ENCODE peak calls at places on chromosome 21, in seven cellular contexts. Z is K562, D is GM12892, V is H1, K is GM12878, E is SK-N-SH, Q is HepG2. R is an unnamed sample.

GRCh38 chr21:41316641-41317392 is at the start of gene FAM3B:
- DNase-seq in Z (no peak), D (no peak), V (peak; percentile 83), K (no peak), E (peak; percentile 19), Q (no peak), R (no peak)

GRCh38 chr21:32413697-32414578 is 1.4 kb downstream of the EVA1C start:
- DNase-seq in Z (no peak), D (no peak), V (no peak), K (no peak), E (no peak), Q (no peak), R (no peak)

GRCh38 chr21:46207006-46207919 is 21.3 kb downstream of the LSS start:
- DNase-seq in Z (no peak), D (no peak), V (no peak), K (no peak), E (no peak), Q (no peak), R (no peak)

GRCh38 chr21:45002381-45003204 is 62.8 kb downstream of the SLX9 start:
- DNase-seq in Z (no peak), D (no peak), V (no peak), K (no peak), E (no peak), Q (no peak), R (no peak)

GRCh38 chr21:32403201-32403701 is 9.3 kb upstream of the EVA1C start:
- DNase-seq in Z (peak; percentile 76), D (no peak), V (peak; percentile 63), K (peak; percentile 3), E (peak; percentile 81), Q (peak; percentile 48), R (no peak)

GRCh38 chr21:45447821-45448220 is 42.9 kb downstream of the COL18A1 start:
- DNase-seq in Z (no peak), D (no peak), V (no peak), K (no peak), E (no peak), Q (no peak), R (no peak)

GRCh38 chr21:38661296-38662223 is 144.2 kb upstream of the ETS2 start:
- DNase-seq in Z (no peak), D (no peak), V (peak; percentile 68), K (no peak), E (peak; percentile 67), Q (no peak), R (no peak)

GRCh38 chr21:29342394-29342957 is 43.8 kb downstream of the BACH1 start:
- DNase-seq in Z (no peak), D (no peak), V (no peak), K (peak; percentile 32), E (peak; percentile 14), Q (no peak), R (no peak)

GRCh38 chr21:25467891-25468290 is 139.4 kb downstream of the MRPL39 start:
- DNase-seq in Z (no peak), D (no peak), V (no peak), K (no peak), E (no peak), Q (no peak), R (no peak)

GRCh38 chr21:16154961-16155360 is 425.2 kb downstream of the USP25 start:
- DNase-seq in Z (no peak), D (no peak), V (no peak), K (no peak), E (no peak), Q (no peak), R (no peak)

GRCh38 chr21:42150458-42151085 is 68.4 kb upstream of the ABCG1 start:
- DNase-seq in Z (no peak), D (no peak), V (no peak), K (no peak), E (no peak), Q (no peak), R (no peak)

GRCh38 chr21:16454371-16454770 is 724.6 kb downstream of the USP25 start:
- DNase-seq in Z (no peak), D (no peak), V (no peak), K (no peak), E (no peak), Q (no peak), R (no peak)

GRCh38 chr21:46067505-46068201 is 30.3 kb upstream of the COL6A2 start:
- DNase-seq in Z (no peak), D (no peak), V (no peak), K (no peak), E (no peak), Q (no peak), R (no peak)

GRCh38 chr21:46385846-46386725 is 62.1 kb downstream of the PCNT start:
- DNase-seq in Z (no peak), D (no peak), V (no peak), K (no peak), E (peak; percentile 89), Q (no peak), R (no peak)

DNA sequence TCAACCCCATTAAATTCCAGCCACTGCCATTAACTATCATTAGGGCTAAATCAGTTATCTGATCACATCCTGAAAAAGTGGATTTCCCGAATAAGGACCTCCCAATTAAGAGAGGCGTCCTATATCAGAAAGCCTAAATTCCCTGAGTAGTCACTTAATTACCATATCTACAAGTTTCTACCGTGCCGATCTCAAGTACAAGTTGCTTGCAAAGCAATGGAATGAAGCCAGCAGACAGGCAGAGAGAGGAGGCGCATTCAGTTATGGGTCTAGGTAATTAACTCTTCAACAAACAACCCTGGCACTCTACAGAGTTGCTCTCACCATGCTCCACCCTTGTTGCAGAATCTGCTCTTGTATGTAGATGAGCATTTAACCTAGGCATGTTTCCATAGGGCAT is 494.6 kb upstream of the RUNX1 start:
- DNase-seq in Z (no peak), D (no peak), V (no peak), K (no peak), E (no peak), Q (no peak), R (no peak)
- TF ChIP-seq TAF1 in Z (no peak), D (no peak), V (no peak), K (no peak), E (no peak), Q (no peak), R (no peak)

DNA sequence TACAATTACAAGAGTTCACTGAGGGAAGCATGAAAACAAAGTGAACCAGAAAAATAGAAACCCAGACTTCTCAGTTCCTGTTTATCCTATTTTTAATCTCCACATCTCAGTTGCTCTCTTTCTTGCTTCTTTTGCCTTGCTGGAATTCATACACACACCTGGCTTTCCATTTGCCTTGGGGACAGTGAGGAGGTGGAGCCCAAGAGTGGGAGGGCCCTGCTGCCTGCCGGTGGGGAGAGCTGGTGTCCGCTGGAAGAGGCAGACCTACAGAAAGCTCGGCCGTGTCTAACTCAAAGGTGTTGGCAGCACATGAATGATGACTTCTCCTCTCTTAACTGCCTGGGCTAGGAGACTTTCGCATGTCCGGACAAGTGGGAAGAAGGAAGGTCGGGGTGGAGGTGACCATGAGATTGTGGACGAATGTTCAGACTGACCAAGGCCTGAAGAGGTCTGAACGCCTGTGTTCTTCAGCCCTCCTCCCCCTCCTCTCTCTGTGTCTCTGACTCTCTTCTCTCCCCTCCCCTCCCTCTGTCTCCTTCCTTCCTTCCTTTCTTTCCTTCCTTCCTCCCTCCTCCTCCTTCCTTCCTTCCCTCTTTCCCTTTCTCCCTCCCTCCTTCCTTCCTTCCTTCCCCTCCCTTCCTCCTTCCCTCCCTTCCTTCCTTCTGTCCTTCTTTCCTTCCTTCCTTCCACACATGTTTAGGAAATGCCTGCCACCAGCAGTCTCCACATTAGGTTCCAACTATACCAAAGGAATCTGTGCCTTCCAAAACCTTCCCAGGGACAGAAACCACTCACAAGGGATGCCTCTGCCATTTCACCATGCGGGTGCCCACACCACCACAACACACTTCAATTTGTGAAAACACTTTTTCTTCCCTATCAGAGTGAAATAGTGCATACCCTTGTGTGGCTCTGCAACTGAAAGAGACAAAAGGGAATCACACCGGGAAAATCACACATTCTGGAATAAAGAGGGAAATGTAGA is 157.3 kb upstream of the RUNX1 start:
- DNase-seq in Z (peak; percentile 75), D (peak; percentile 33), V (no peak), K (no peak), E (no peak), Q (no peak), R (no peak)
- TF ChIP-seq TAF1 in Z (no peak), D (no peak), V (no peak), K (no peak), E (no peak), Q (no peak), R (no peak)

GRCh38 chr21:36330904-36331303 is 10.9 kb downstream of the MORC3 start:
- DNase-seq in Z (peak; percentile 50), D (peak; percentile 36), V (no peak), K (peak; percentile 16), E (peak; percentile 61), Q (peak; percentile 51), R (no peak)
- TF ChIP-seq TAF1 in Z (no peak), D (no peak), V (no peak), K (no peak), E (no peak), Q (no peak), R (no peak)

GRCh38 chr21:31329431-31330143 is 14.5 kb downstream of the TIAM1 start:
- DNase-seq in Z (no peak), D (no peak), V (no peak), K (no peak), E (no peak), Q (no peak), R (no peak)
- TF ChIP-seq TAF1 in Z (no peak), D (no peak), V (no peak), K (no peak), E (no peak), Q (no peak), R (no peak)